ENCODE peak calls at places on chromosomes 3 and 15, in nine cellular contexts. G is right atrium auricular region; L is mammary epithelial cell; B is CD8-positive, alpha-beta T cell; S is A673; K is gastrocnemius medialis; P is cardiac fibroblast; O is HCT116; C is IMR-90. Z is an unnamed sample.

GRCh38 chr15:40558952-40559742 is 5.7 kb downstream of the CCDC32 start:
- DNase-seq in G (no peak), L (no peak), B (no peak), S (no peak), K (no peak), P (no peak), O (no peak), C (no peak), Z (no peak)

GRCh38 chr15:23049984-23050628 is 10.7 kb upstream of the TUBGCP5 start:
- DNase-seq in G (no peak), L (no peak), B (no peak), S (no peak), K (no peak), P (no peak), O (no peak), C (no peak), Z (no peak)

GRCh38 chr15:88624156-88624970 is 3.2 kb downstream of the AEN start:
- DNase-seq in G (no peak), L (no peak), B (peak; percentile 42), S (peak; percentile 56), K (no peak), P (peak; percentile 52), O (no peak), C (peak; percentile 61), Z (no peak)

GRCh38 chr15:89828324-89829145 is 13.9 kb upstream of the ANPEP start:
- DNase-seq in G (peak; percentile 75), L (peak; percentile 25), B (no peak), S (no peak), K (peak; percentile 45), P (peak; percentile 72), O (no peak), C (peak; percentile 71), Z (no peak)

GRCh38 chr15:48913141-48913540 is 35.2 kb downstream of the EID1 start:
- DNase-seq in G (no peak), L (peak; percentile 61), B (no peak), S (no peak), K (no peak), P (no peak), O (no peak), C (no peak), Z (peak; percentile 69)

GRCh38 chr3:160105902-160106584 is 117.4 kb downstream of the IL12A start:
- DNase-seq in G (no peak), L (no peak), B (no peak), S (no peak), K (no peak), P (no peak), O (no peak), C (no peak), Z (no peak)

GRCh38 chr3:165206454-165207266 is 10.5 kb upstream of the SLITRK3 start:
- DNase-seq in G (peak; percentile 73), L (peak; percentile 60), B (no peak), S (peak; percentile 88), K (peak; percentile 58), P (peak; percentile 79), O (peak; percentile 63), C (peak; percentile 65), Z (peak; percentile 83)

GRCh38 chr3:71130516-71131384 is 452.8 kb downstream of the FOXP1 start:
- DNase-seq in G (peak; percentile 85), L (peak; percentile 59), B (peak; percentile 77), S (peak; percentile 55), K (peak; percentile 49), P (peak; percentile 88), O (no peak), C (peak; percentile 83), Z (peak; percentile 37)

GRCh38 chr3:45972534-45973402 is 22.9 kb downstream of the FYCO1 start:
- DNase-seq in G (no peak), L (peak; percentile 86), B (no peak), S (no peak), K (peak; percentile 63), P (peak; percentile 92), O (no peak), C (peak; percentile 97), Z (peak; percentile 92)

GRCh38 chr3:85821130-85821756 is 862.5 kb downstream of the CADM2 start:
- DNase-seq in G (no peak), L (peak; percentile 14), B (no peak), S (peak; percentile 33), K (no peak), P (peak; percentile 3), O (no peak), C (no peak), Z (peak; percentile 65)

GRCh38 chr15:97189152-97189551 is 771.4 kb upstream of the ARRDC4 start:
- DNase-seq in G (no peak), L (no peak), B (no peak), S (peak; percentile 34), K (no peak), P (peak; percentile 56), O (no peak), C (no peak), Z (no peak)

GRCh38 chr3:60225848-60226247 is 1025.4 kb downstream of the FHIT start:
- DNase-seq in G (no peak), L (no peak), B (no peak), S (no peak), K (no peak), P (no peak), O (no peak), C (no peak), Z (no peak)

GRCh38 chr3:181717505-181717904 is 5.8 kb downstream of the SOX2 start:
- DNase-seq in G (no peak), L (no peak), B (no peak), S (no peak), K (no peak), P (no peak), O (no peak), C (no peak), Z (no peak)

DNA sequence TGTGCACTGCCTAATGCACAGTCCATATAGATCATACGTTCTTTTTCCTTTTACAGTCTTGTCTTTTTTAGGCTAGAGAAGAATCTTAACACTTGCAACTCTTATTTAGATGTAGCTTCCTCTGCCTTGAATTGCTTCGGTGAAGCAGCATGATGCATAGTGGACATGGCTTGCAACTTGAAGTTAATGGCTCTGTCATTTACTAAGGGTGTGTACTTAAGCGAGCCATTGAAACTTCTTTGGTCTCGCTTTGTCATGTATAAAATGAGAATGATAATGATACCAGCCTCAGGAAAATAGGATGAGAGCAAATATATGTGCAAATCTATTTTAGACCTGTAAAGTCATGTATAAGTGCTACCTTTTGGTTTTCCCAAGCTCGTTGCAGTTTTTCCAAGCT is 147.4 kb downstream of the GHSR start:
- DNase-seq in G (no peak), L (no peak), B (no peak), S (no peak), K (no peak), P (no peak), O (no peak), C (no peak), Z (no peak)
- H3K4me3 ChIP-seq in G (no peak overlapping the region), L (no peak overlapping the region), B (no peak overlapping the region), S (no peak overlapping the region), K (no peak overlapping the region), P (no peak overlapping the region), O (no peak overlapping the region), C (no peak overlapping the region), Z (no peak overlapping the region)

GRCh38 chr3:133895208-133896001 is at the start of gene RAB6B:
- DNase-seq in G (no peak), L (peak; percentile 39), B (no peak), S (peak; percentile 54), K (no peak), P (peak; percentile 35), O (no peak), C (peak; percentile 20), Z (peak; percentile 39)
- H3K4me3 ChIP-seq in G (peak within 1 kb of the TSS; percentile 72), L (peak within 1 kb of the TSS; percentile 62), B (no peak within 1 kb of the TSS), S (peak within 1 kb of the TSS; percentile 59), K (peak within 1 kb of the TSS; percentile 60), P (peak within 1 kb of the TSS; percentile 68), O (peak within 1 kb of the TSS; percentile 84), C (peak within 1 kb of the TSS; percentile 64), Z (peak within 1 kb of the TSS; percentile 34)

DNA sequence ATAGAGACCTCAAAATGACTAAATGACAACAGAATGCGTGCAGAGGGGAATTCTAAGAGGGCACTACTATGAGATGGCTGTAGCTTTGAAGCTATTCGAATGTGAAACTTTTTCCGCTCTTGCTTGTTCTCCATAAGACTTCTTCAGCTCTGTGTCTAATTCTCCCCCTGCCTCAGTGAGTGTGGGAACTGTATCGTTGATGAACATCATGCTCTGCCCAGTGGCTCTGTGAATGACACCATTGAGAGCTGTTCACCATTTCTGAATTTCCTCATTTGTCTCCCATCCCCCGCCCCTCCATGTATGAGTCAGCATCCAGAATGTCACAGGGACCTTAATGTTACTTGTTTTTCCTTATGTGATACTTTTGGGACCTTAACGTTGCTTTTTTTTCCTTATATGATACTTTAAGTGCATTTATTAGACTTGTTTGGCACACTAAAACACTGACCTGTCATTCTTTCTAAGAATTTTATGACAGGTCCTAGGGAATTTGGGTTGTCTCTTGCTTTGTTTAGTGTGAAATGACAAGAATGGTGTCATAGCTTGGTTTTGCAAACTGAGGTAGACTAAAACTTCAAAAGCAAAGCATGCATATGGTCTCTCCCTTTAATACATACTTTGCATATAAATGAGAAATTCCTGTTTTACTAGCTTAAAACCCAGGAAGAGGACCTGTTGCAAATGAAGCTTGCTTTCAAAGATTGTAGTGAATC is 99.6 kb downstream of the FNDC3B start:
- DNase-seq in G (peak; percentile 82), L (peak; percentile 58), B (no peak), S (peak; percentile 63), K (peak; percentile 74), P (peak; percentile 77), O (no peak), C (peak; percentile 40), Z (peak; percentile 71)
- H3K4me3 ChIP-seq in G (no peak overlapping the region), L (no peak overlapping the region), B (no peak overlapping the region), S (no peak overlapping the region), K (no peak overlapping the region), P (no peak overlapping the region), O (peak overlapping the region; percentile 5), C (no peak overlapping the region), Z (no peak overlapping the region)

GRCh38 chr3:51800758-51801140 is 21.7 kb upstream of the IQCF6 start:
- DNase-seq in G (no peak), L (no peak), B (no peak), S (no peak), K (no peak), P (no peak), O (no peak), C (no peak), Z (no peak)

GRCh38 chr3:51799879-51800757 is 21.1 kb upstream of the IQCF6 start:
- DNase-seq in G (no peak), L (peak; percentile 65), B (no peak), S (peak; percentile 67), K (no peak), P (peak; percentile 87), O (peak; percentile 55), C (peak; percentile 82), Z (peak; percentile 76)

GRCh38 chr3:51802091-51802720 is 23.2 kb upstream of the IQCF6 start:
- DNase-seq in G (no peak), L (no peak), B (no peak), S (no peak), K (no peak), P (no peak), O (no peak), C (no peak), Z (no peak)

GRCh38 chr3:51796859-51797258 is 17.8 kb upstream of the IQCF6 start:
- DNase-seq in G (no peak), L (peak; percentile 30), B (no peak), S (no peak), K (no peak), P (peak; percentile 5), O (no peak), C (no peak), Z (peak; percentile 55)

DNA sequence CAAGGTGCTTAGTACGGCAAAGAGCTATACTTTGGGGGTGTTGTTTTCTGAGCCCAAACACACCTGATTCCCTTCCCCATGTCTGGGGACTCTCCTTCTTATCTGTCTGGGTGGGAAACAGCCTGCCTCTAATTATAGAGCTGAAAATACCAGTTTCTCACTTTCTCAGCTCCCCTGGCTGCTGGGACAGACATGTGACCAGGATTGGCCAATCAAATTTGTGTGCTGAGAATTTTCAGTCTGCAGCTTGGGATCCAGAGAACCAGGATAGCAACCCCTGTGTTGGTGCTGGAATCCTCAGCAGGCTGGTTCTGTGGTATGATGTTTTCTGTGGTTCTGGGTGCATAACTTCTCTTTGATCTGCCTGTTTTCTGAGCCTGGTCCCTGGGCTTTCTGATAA is 19.5 kb upstream of the IQCF6 start:
- DNase-seq in G (no peak), L (no peak), B (no peak), S (no peak), K (no peak), P (no peak), O (no peak), C (no peak), Z (no peak)
- H3K4me3 ChIP-seq in G (no peak overlapping the region), L (no peak overlapping the region), B (no peak overlapping the region), S (no peak overlapping the region), K (no peak overlapping the region), P (no peak overlapping the region), O (no peak overlapping the region), C (no peak overlapping the region), Z (no peak overlapping the region)